ENCODE peak calls at places on chromosome 9, in five cellular contexts. One of them, this sample, is unnamed. For H3K9me3, the result is how much of the 10 kb centered on the place peaks cover.

GRCh38 chr9:21317956-21318923 is 13.1 kb upstream of the IFNA5 start:
- DNase-seq in PC-3: peak
- DNase-seq in mammary epithelial cell: peak
- DNase-seq in HCT116: no peak
- DNase-seq in neural progenitor cell: peak
- DNase-seq in this sample: no peak

GRCh38 chr9:110538169-110538568 is 41.4 kb downstream of the SVEP1 start:
- DNase-seq in mammary epithelial cell: no peak
- DNase-seq in HCT116: no peak
- DNase-seq in neural progenitor cell: no peak
- DNase-seq in PC-3: peak
- DNase-seq in this sample: no peak

GRCh38 chr9:110799396-110799795 is 130.8 kb downstream of the MUSK start:
- DNase-seq in mammary epithelial cell: no peak
- DNase-seq in neural progenitor cell: no peak
- DNase-seq in HCT116: no peak
- DNase-seq in PC-3: no peak
- DNase-seq in this sample: no peak

GRCh38 chr9:121758693-121759092 is 107.3 kb downstream of the DAB2IP start:
- DNase-seq in HCT116: no peak
- DNase-seq in mammary epithelial cell: no peak
- DNase-seq in neural progenitor cell: no peak
- DNase-seq in PC-3: no peak
- DNase-seq in this sample: no peak

GRCh38 chr9:132793606-132794580 is 84.2 kb downstream of the AK8 start:
- DNase-seq in PC-3: peak
- DNase-seq in neural progenitor cell: no peak
- DNase-seq in HCT116: no peak
- DNase-seq in mammary epithelial cell: no peak
- DNase-seq in this sample: no peak

GRCh38 chr9:133117271-133118178 is 3.5 kb downstream of the RALGDS start:
- DNase-seq in HCT116: no peak
- DNase-seq in mammary epithelial cell: no peak
- DNase-seq in neural progenitor cell: no peak
- DNase-seq in PC-3: no peak
- DNase-seq in this sample: peak

GRCh38 chr9:100098241-100098886 is 436 bp downstream of the ERP44 start:
- DNase-seq in HCT116: peak
- DNase-seq in PC-3: peak
- DNase-seq in mammary epithelial cell: peak
- DNase-seq in neural progenitor cell: peak
- DNase-seq in this sample: peak

GRCh38 chr9:137454506-137455360 is 4.4 kb downstream of the NSMF start:
- DNase-seq in PC-3: no peak
- DNase-seq in neural progenitor cell: peak
- DNase-seq in mammary epithelial cell: no peak
- DNase-seq in HCT116: no peak
- DNase-seq in this sample: peak

GRCh38 chr9:79256691-79257213 is 315.0 kb upstream of the TLE4 start:
- DNase-seq in PC-3: peak
- DNase-seq in neural progenitor cell: peak
- DNase-seq in mammary epithelial cell: peak
- DNase-seq in HCT116: no peak
- DNase-seq in this sample: no peak

GRCh38 chr9:17962747-17963146 is 383.9 kb downstream of the SH3GL2 start:
- DNase-seq in PC-3: no peak
- DNase-seq in neural progenitor cell: no peak
- DNase-seq in HCT116: no peak
- DNase-seq in mammary epithelial cell: no peak
- DNase-seq in this sample: no peak

GRCh38 chr9:4590430-4591122 is 71.5 kb upstream of the PLPP6 start:
- DNase-seq in HCT116: no peak
- DNase-seq in PC-3: no peak
- DNase-seq in mammary epithelial cell: no peak
- DNase-seq in neural progenitor cell: no peak
- DNase-seq in this sample: no peak

GRCh38 chr9:13688223-13688989 is 408.9 kb upstream of the MPDZ start:
- DNase-seq in mammary epithelial cell: peak
- DNase-seq in HCT116: no peak
- DNase-seq in PC-3: peak
- DNase-seq in neural progenitor cell: peak
- DNase-seq in this sample: no peak

GRCh38 chr9:89667730-89668129 is 62.9 kb downstream of the GADD45G start:
- DNase-seq in neural progenitor cell: no peak
- DNase-seq in PC-3: no peak
- DNase-seq in HCT116: no peak
- DNase-seq in mammary epithelial cell: no peak
- DNase-seq in this sample: no peak

GRCh38 chr9:121743441-121744001 is 92.1 kb downstream of the DAB2IP start:
- DNase-seq in PC-3: peak
- DNase-seq in neural progenitor cell: peak
- DNase-seq in HCT116: peak
- DNase-seq in mammary epithelial cell: peak
- DNase-seq in this sample: peak

GRCh38 chr9:127726871-127727270 is 8.2 kb downstream of the TOR2A start:
- DNase-seq in neural progenitor cell: no peak
- DNase-seq in mammary epithelial cell: no peak
- DNase-seq in HCT116: no peak
- DNase-seq in PC-3: no peak
- DNase-seq in this sample: no peak

GRCh38 chr9:128007566-128008138 is 26.9 kb upstream of the EEIG1 start:
- DNase-seq in neural progenitor cell: no peak
- DNase-seq in mammary epithelial cell: peak
- DNase-seq in PC-3: peak
- DNase-seq in HCT116: peak
- DNase-seq in this sample: peak

GRCh38 chr9:77712533-77713130 is 64.5 kb upstream of the GNA14 start:
- DNase-seq in neural progenitor cell: no peak
- DNase-seq in PC-3: peak
- DNase-seq in HCT116: no peak
- DNase-seq in mammary epithelial cell: peak
- DNase-seq in this sample: no peak

GRCh38 chr9:126661521-126662251 is 48.0 kb downstream of the LMX1B start:
- DNase-seq in HCT116: peak
- DNase-seq in PC-3: peak
- DNase-seq in neural progenitor cell: peak
- DNase-seq in mammary epithelial cell: peak
- DNase-seq in this sample: no peak

GRCh38 chr9:105662184-105663104 is at the start of gene TAL2:
- DNase-seq in HCT116: no peak
- DNase-seq in mammary epithelial cell: no peak
- DNase-seq in PC-3: no peak
- DNase-seq in neural progenitor cell: no peak
- DNase-seq in this sample: no peak

GRCh38 chr9:115391166-115391825 is 273.3 kb upstream of the TNC start:
- DNase-seq in PC-3: no peak
- DNase-seq in neural progenitor cell: no peak
- DNase-seq in mammary epithelial cell: no peak
- DNase-seq in HCT116: no peak
- DNase-seq in this sample: no peak

DNA sequence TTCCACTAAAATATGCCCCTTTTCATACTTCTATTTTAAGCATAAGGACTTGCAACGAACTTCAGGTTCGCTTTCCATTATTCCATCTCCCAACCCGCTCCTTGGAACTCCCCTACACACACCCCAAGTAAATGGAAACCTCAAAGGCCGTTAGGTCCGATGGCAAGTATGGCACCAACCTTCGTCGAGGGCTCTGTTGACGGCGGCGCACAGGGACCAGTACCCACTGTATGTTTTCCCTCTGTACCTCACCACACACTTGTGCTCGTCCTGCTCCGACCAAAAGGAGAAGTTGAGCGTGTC is 24.1 kb downstream of the HNRNPK start:
- DNase-seq in neural progenitor cell: no peak
- DNase-seq in mammary epithelial cell: no peak
- DNase-seq in PC-3: no peak
- DNase-seq in HCT116: no peak
- DNase-seq in this sample: no peak
- H2AFZ ChIP-seq in neural progenitor cell: no peak
- H2AFZ ChIP-seq in mammary epithelial cell: peak
- H2AFZ ChIP-seq in PC-3: peak
- H2AFZ ChIP-seq in HCT116: no peak
- H2AFZ ChIP-seq in this sample: peak

GRCh38 chr9:34599546-34599945 is 10.0 kb upstream of the CNTFR start:
- DNase-seq in PC-3: no peak
- DNase-seq in HCT116: no peak
- DNase-seq in neural progenitor cell: no peak
- DNase-seq in mammary epithelial cell: no peak
- DNase-seq in this sample: peak
- H3K9me3 ChIP-seq in PC-3: under half
- H3K9me3 ChIP-seq in HCT116: under half
- H3K9me3 ChIP-seq in neural progenitor cell: under half
- H3K9me3 ChIP-seq in mammary epithelial cell: under half
- H3K9me3 ChIP-seq in this sample: under half

GRCh38 chr9:88579363-88579715 is 44.4 kb downstream of the NXNL2 start:
- DNase-seq in neural progenitor cell: no peak
- DNase-seq in HCT116: no peak
- DNase-seq in mammary epithelial cell: no peak
- DNase-seq in PC-3: no peak
- DNase-seq in this sample: peak

GRCh38 chr9:88580961-88581360 is 46.0 kb downstream of the NXNL2 start:
- DNase-seq in mammary epithelial cell: no peak
- DNase-seq in neural progenitor cell: no peak
- DNase-seq in HCT116: no peak
- DNase-seq in PC-3: peak
- DNase-seq in this sample: peak

GRCh38 chr9:88577256-88577655 is 42.3 kb downstream of the NXNL2 start:
- DNase-seq in PC-3: no peak
- DNase-seq in neural progenitor cell: no peak
- DNase-seq in mammary epithelial cell: no peak
- DNase-seq in HCT116: no peak
- DNase-seq in this sample: peak

GRCh38 chr9:88577736-88578485 is 42.9 kb downstream of the NXNL2 start:
- DNase-seq in HCT116: no peak
- DNase-seq in mammary epithelial cell: peak
- DNase-seq in PC-3: no peak
- DNase-seq in neural progenitor cell: no peak
- DNase-seq in this sample: peak

GRCh38 chr9:88578486-88579362 is 43.7 kb downstream of the NXNL2 start:
- DNase-seq in mammary epithelial cell: peak
- DNase-seq in neural progenitor cell: peak
- DNase-seq in HCT116: peak
- DNase-seq in PC-3: peak
- DNase-seq in this sample: peak
- TF ChIP-seq CTCF in mammary epithelial cell: peak
- TF ChIP-seq CTCF in neural progenitor cell: peak
- TF ChIP-seq CTCF in HCT116: peak
- TF ChIP-seq CTCF in PC-3: peak
- TF ChIP-seq CTCF in this sample: peak

GRCh38 chr9:82670726-82671125 is 392.2 kb downstream of the RASEF start:
- DNase-seq in mammary epithelial cell: no peak
- DNase-seq in HCT116: no peak
- DNase-seq in PC-3: no peak
- DNase-seq in neural progenitor cell: no peak
- DNase-seq in this sample: no peak
- H2AFZ ChIP-seq in mammary epithelial cell: no peak
- H2AFZ ChIP-seq in HCT116: no peak
- H2AFZ ChIP-seq in PC-3: no peak
- H2AFZ ChIP-seq in neural progenitor cell: no peak
- H2AFZ ChIP-seq in this sample: no peak

DNA sequence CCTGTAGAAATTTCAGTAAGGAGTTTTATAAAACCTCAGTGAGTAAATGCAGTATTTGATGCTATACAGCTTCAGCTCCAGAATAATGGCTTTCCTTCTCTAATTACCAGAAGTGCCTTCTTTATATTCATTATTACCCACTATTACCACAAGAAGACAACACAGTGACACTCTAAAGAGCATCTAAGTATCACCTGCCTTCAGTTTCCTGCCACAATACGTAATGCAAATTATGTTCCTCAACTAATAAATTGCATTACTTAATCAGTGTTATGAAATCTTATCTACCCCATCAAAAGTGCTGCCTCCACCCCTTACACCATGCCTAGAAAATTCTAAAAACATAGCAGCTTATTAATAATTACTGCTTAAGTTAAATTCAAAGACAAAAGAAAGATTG is 91.9 kb downstream of the TRPM6 start:
- DNase-seq in HCT116: no peak
- DNase-seq in neural progenitor cell: no peak
- DNase-seq in mammary epithelial cell: no peak
- DNase-seq in PC-3: no peak
- DNase-seq in this sample: no peak
- H3K9me3 ChIP-seq in HCT116: under half
- H3K9me3 ChIP-seq in neural progenitor cell: under half
- H3K9me3 ChIP-seq in mammary epithelial cell: under half
- H3K9me3 ChIP-seq in PC-3: under half
- H3K9me3 ChIP-seq in this sample: under half

DNA sequence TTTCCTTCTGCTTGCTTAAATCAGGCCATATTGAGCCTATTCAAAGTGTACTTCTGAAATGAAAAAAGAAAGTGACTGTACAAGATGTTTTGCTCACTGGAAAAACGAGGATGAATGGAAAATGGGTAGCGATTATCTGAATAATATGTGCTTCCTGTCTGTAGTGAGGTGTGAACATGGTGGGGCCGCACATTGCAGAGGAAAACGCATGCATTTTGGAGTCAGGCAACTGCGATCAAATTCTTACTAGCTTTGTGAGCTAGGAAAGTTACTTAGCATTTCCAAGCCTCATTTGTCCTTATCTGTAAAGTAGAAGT is 73.0 kb upstream of the PRSS3 start:
- DNase-seq in HCT116: no peak
- DNase-seq in mammary epithelial cell: no peak
- DNase-seq in neural progenitor cell: no peak
- DNase-seq in PC-3: no peak
- DNase-seq in this sample: no peak
- TF ChIP-seq CTCF in HCT116: no peak
- TF ChIP-seq CTCF in mammary epithelial cell: no peak
- TF ChIP-seq CTCF in neural progenitor cell: no peak
- TF ChIP-seq CTCF in PC-3: no peak
- TF ChIP-seq CTCF in this sample: no peak

GRCh38 chr9:35808433-35808832 is 3.6 kb downstream of the SPAG8 start:
- DNase-seq in mammary epithelial cell: no peak
- DNase-seq in PC-3: no peak
- DNase-seq in HCT116: no peak
- DNase-seq in neural progenitor cell: no peak
- DNase-seq in this sample: peak

GRCh38 chr9:35812025-35812602 is at the start of gene SPAG8:
- DNase-seq in HCT116: peak
- DNase-seq in PC-3: peak
- DNase-seq in mammary epithelial cell: peak
- DNase-seq in neural progenitor cell: peak
- DNase-seq in this sample: peak

GRCh38 chr9:35814106-35814840 is 569 bp downstream of the HINT2 start:
- DNase-seq in neural progenitor cell: peak
- DNase-seq in PC-3: peak
- DNase-seq in mammary epithelial cell: peak
- DNase-seq in HCT116: no peak
- DNase-seq in this sample: peak

GRCh38 chr9:35813434-35814105 is 1.3 kb downstream of the HINT2 start:
- DNase-seq in HCT116: peak
- DNase-seq in neural progenitor cell: peak
- DNase-seq in mammary epithelial cell: no peak
- DNase-seq in PC-3: peak
- DNase-seq in this sample: peak

GRCh38 chr9:35811364-35812024 is 568 bp downstream of the SPAG8 start:
- DNase-seq in mammary epithelial cell: no peak
- DNase-seq in PC-3: no peak
- DNase-seq in HCT116: no peak
- DNase-seq in neural progenitor cell: no peak
- DNase-seq in this sample: peak
- H2AFZ ChIP-seq in mammary epithelial cell: peak
- H2AFZ ChIP-seq in PC-3: peak
- H2AFZ ChIP-seq in HCT116: no peak
- H2AFZ ChIP-seq in neural progenitor cell: peak
- H2AFZ ChIP-seq in this sample: peak

GRCh38 chr9:118331622-118332045 is 627.4 kb downstream of the TLR4 start:
- DNase-seq in neural progenitor cell: no peak
- DNase-seq in HCT116: no peak
- DNase-seq in mammary epithelial cell: peak
- DNase-seq in PC-3: peak
- DNase-seq in this sample: peak
- H3K9me3 ChIP-seq in neural progenitor cell: under half
- H3K9me3 ChIP-seq in HCT116: under half
- H3K9me3 ChIP-seq in mammary epithelial cell: under half
- H3K9me3 ChIP-seq in PC-3: under half
- H3K9me3 ChIP-seq in this sample: under half

This sample was measured in osteoblast.